ENCODE peak calls at places on chromosomes 1 and 21, in eight cellular contexts. One of them, this sample, is unnamed.

GRCh38 chr1:116453906-116454305 is 80.9 kb downstream of the ATP1A1 start:
- DNase-seq in NT2/D1: peak; percentile 44
- DNase-seq in naive thymus-derived CD4-positive, alpha-beta T cell: no peak
- DNase-seq in heart left ventricle: no peak
- DNase-seq in lower lobe of right lung: no peak
- DNase-seq in uterus: no peak
- DNase-seq in ovary: no peak
- DNase-seq in left ventricle myocardium inferior: no peak
- DNase-seq in this sample: peak; percentile 79

GRCh38 chr1:109531826-109532364 is 7.8 kb upstream of the GPR61 start:
- DNase-seq in left ventricle myocardium inferior: no peak
- DNase-seq in NT2/D1: no peak
- DNase-seq in ovary: no peak
- DNase-seq in uterus: no peak
- DNase-seq in naive thymus-derived CD4-positive, alpha-beta T cell: no peak
- DNase-seq in heart left ventricle: no peak
- DNase-seq in lower lobe of right lung: no peak
- DNase-seq in this sample: no peak

GRCh38 chr1:36528361-36529349 is 45.9 kb upstream of the CSF3R start:
- DNase-seq in uterus: no peak
- DNase-seq in naive thymus-derived CD4-positive, alpha-beta T cell: no peak
- DNase-seq in left ventricle myocardium inferior: no peak
- DNase-seq in ovary: no peak
- DNase-seq in heart left ventricle: no peak
- DNase-seq in NT2/D1: peak; percentile 49
- DNase-seq in lower lobe of right lung: no peak
- DNase-seq in this sample: no peak

GRCh38 chr1:33365560-33365997 is 44.7 kb upstream of the A3GALT2 start:
- DNase-seq in left ventricle myocardium inferior: peak; percentile 65
- DNase-seq in heart left ventricle: peak; percentile 50
- DNase-seq in ovary: peak; percentile 71
- DNase-seq in naive thymus-derived CD4-positive, alpha-beta T cell: no peak
- DNase-seq in uterus: peak; percentile 67
- DNase-seq in lower lobe of right lung: no peak
- DNase-seq in NT2/D1: no peak
- DNase-seq in this sample: no peak

GRCh38 chr1:77039739-77040138 is 172.5 kb downstream of the ST6GALNAC5 start:
- DNase-seq in lower lobe of right lung: no peak
- DNase-seq in ovary: peak; percentile 67
- DNase-seq in uterus: peak; percentile 62
- DNase-seq in NT2/D1: no peak
- DNase-seq in heart left ventricle: no peak
- DNase-seq in left ventricle myocardium inferior: no peak
- DNase-seq in naive thymus-derived CD4-positive, alpha-beta T cell: no peak
- DNase-seq in this sample: peak; percentile 67

GRCh38 chr1:109805486-109806180 is 41.9 kb upstream of the EPS8L3 start:
- DNase-seq in NT2/D1: no peak
- DNase-seq in lower lobe of right lung: peak; percentile 14
- DNase-seq in naive thymus-derived CD4-positive, alpha-beta T cell: no peak
- DNase-seq in left ventricle myocardium inferior: no peak
- DNase-seq in ovary: peak; percentile 5
- DNase-seq in heart left ventricle: peak; percentile 11
- DNase-seq in uterus: peak; percentile 2
- DNase-seq in this sample: no peak

GRCh38 chr1:165235777-165236285 is 120.7 kb downstream of the LMX1A start:
- DNase-seq in lower lobe of right lung: no peak
- DNase-seq in heart left ventricle: no peak
- DNase-seq in left ventricle myocardium inferior: no peak
- DNase-seq in uterus: no peak
- DNase-seq in ovary: no peak
- DNase-seq in naive thymus-derived CD4-positive, alpha-beta T cell: no peak
- DNase-seq in NT2/D1: peak; percentile 49
- DNase-seq in this sample: no peak

GRCh38 chr1:151775894-151776664 is 12.8 kb upstream of the MRPL9 start:
- DNase-seq in ovary: no peak
- DNase-seq in left ventricle myocardium inferior: no peak
- DNase-seq in lower lobe of right lung: no peak
- DNase-seq in NT2/D1: no peak
- DNase-seq in heart left ventricle: no peak
- DNase-seq in naive thymus-derived CD4-positive, alpha-beta T cell: no peak
- DNase-seq in uterus: no peak
- DNase-seq in this sample: no peak

GRCh38 chr1:185819798-185820197 is 85.6 kb downstream of the HMCN1 start:
- DNase-seq in ovary: no peak
- DNase-seq in NT2/D1: no peak
- DNase-seq in lower lobe of right lung: no peak
- DNase-seq in left ventricle myocardium inferior: no peak
- DNase-seq in heart left ventricle: no peak
- DNase-seq in uterus: no peak
- DNase-seq in naive thymus-derived CD4-positive, alpha-beta T cell: no peak
- DNase-seq in this sample: no peak

GRCh38 chr1:244713329-244713728 is 60.4 kb downstream of the DESI2 start:
- DNase-seq in ovary: no peak
- DNase-seq in NT2/D1: no peak
- DNase-seq in left ventricle myocardium inferior: no peak
- DNase-seq in naive thymus-derived CD4-positive, alpha-beta T cell: no peak
- DNase-seq in heart left ventricle: no peak
- DNase-seq in lower lobe of right lung: no peak
- DNase-seq in uterus: no peak
- DNase-seq in this sample: no peak

GRCh38 chr1:19563336-19564097 is 78.2 kb upstream of the CAPZB start:
- DNase-seq in naive thymus-derived CD4-positive, alpha-beta T cell: no peak
- DNase-seq in uterus: peak; percentile 69
- DNase-seq in NT2/D1: no peak
- DNase-seq in left ventricle myocardium inferior: peak; percentile 67
- DNase-seq in ovary: peak; percentile 82
- DNase-seq in lower lobe of right lung: peak; percentile 49
- DNase-seq in heart left ventricle: peak; percentile 81
- DNase-seq in this sample: no peak

GRCh38 chr1:171265686-171266085 is 17.4 kb downstream of the FMO1 start:
- DNase-seq in NT2/D1: no peak
- DNase-seq in left ventricle myocardium inferior: no peak
- DNase-seq in naive thymus-derived CD4-positive, alpha-beta T cell: no peak
- DNase-seq in lower lobe of right lung: no peak
- DNase-seq in ovary: no peak
- DNase-seq in heart left ventricle: no peak
- DNase-seq in uterus: no peak
- DNase-seq in this sample: no peak

GRCh38 chr21:43907751-43908150 is 42.7 kb downstream of the AGPAT3 start:
- DNase-seq in ovary: peak; percentile 13
- DNase-seq in uterus: no peak
- DNase-seq in lower lobe of right lung: no peak
- DNase-seq in heart left ventricle: no peak
- DNase-seq in NT2/D1: no peak
- DNase-seq in naive thymus-derived CD4-positive, alpha-beta T cell: no peak
- DNase-seq in left ventricle myocardium inferior: no peak
- DNase-seq in this sample: no peak

GRCh38 chr1:110264430-110264829 is 54.3 kb downstream of the KCNC4 start:
- DNase-seq in heart left ventricle: no peak
- DNase-seq in NT2/D1: no peak
- DNase-seq in naive thymus-derived CD4-positive, alpha-beta T cell: no peak
- DNase-seq in uterus: no peak
- DNase-seq in ovary: no peak
- DNase-seq in lower lobe of right lung: no peak
- DNase-seq in left ventricle myocardium inferior: no peak
- DNase-seq in this sample: no peak

GRCh38 chr1:13871413-13871812 is 171.4 kb downstream of the PRDM2 start:
- DNase-seq in ovary: no peak
- DNase-seq in lower lobe of right lung: no peak
- DNase-seq in NT2/D1: no peak
- DNase-seq in naive thymus-derived CD4-positive, alpha-beta T cell: no peak
- DNase-seq in heart left ventricle: no peak
- DNase-seq in left ventricle myocardium inferior: no peak
- DNase-seq in uterus: no peak
- DNase-seq in this sample: no peak

GRCh38 chr1:1360511-1361169 is 2.3 kb upstream of the MXRA8 start:
- DNase-seq in NT2/D1: no peak
- DNase-seq in naive thymus-derived CD4-positive, alpha-beta T cell: no peak
- DNase-seq in uterus: peak; percentile 83
- DNase-seq in ovary: peak; percentile 70
- DNase-seq in left ventricle myocardium inferior: peak; percentile 65
- DNase-seq in heart left ventricle: peak; percentile 73
- DNase-seq in lower lobe of right lung: no peak
- DNase-seq in this sample: peak; percentile 78

GRCh38 chr1:38052750-38053415 is 6.3 kb upstream of the POU3F1 start:
- DNase-seq in NT2/D1: no peak
- DNase-seq in left ventricle myocardium inferior: no peak
- DNase-seq in lower lobe of right lung: no peak
- DNase-seq in heart left ventricle: no peak
- DNase-seq in ovary: no peak
- DNase-seq in uterus: no peak
- DNase-seq in naive thymus-derived CD4-positive, alpha-beta T cell: no peak
- DNase-seq in this sample: no peak

DNA sequence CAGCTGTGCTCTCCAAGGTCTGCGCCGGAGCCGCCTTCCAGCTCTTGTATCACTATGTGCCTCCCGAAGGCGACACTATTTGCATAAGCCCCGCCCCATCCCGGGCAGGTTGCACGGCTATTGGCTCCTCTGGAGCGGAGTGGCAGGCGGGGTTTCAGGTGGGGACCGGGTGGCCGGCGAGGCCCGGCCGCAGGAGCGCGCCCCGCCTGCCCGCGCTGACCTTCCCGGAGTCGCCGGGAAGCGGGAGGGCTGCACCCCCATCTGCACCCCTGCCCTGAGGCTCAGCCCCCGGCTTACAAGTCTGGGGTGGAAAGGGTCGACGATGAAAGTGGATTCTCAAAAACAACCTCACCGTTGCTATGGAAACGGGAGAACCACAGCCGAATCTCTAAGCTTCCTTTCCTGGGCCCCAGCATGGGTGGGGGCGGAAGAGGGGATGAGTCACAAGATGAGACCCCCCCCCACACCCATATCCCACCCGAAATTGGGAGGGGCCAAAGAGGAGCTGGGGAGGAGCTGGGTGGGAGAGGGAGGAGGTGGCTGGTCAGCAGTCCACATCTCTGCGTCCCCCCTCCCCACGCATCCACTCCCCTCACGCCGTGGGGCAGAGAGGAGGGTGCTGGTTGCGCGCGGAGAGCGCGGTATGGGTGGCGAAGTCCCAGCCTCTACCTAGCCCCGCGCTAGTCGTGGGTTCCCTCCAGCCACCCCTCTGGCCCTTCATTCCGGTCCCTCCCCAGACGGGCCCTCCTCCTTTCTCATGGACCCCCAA is at the start of gene HPCAL4:
- DNase-seq in lower lobe of right lung: peak; percentile 93
- DNase-seq in heart left ventricle: peak; percentile 86
- DNase-seq in uterus: peak; percentile 78
- DNase-seq in NT2/D1: peak; percentile 89
- DNase-seq in ovary: peak; percentile 95
- DNase-seq in left ventricle myocardium inferior: peak; percentile 87
- DNase-seq in naive thymus-derived CD4-positive, alpha-beta T cell: peak; percentile 84
- DNase-seq in this sample: peak; percentile 86
- H3K27me3 ChIP-seq in lower lobe of right lung: peaks cover 35% of the 10 kb centered on the region
- H3K27me3 ChIP-seq in heart left ventricle: peaks cover 45% of the 10 kb centered on the region
- H3K27me3 ChIP-seq in uterus: peaks cover 13% of the 10 kb centered on the region
- H3K27me3 ChIP-seq in NT2/D1: peaks cover 100% of the 10 kb centered on the region
- H3K27me3 ChIP-seq in ovary: no peaks in the 10 kb centered on the region
- H3K27me3 ChIP-seq in left ventricle myocardium inferior: peaks cover 92% of the 10 kb centered on the region
- H3K27me3 ChIP-seq in naive thymus-derived CD4-positive, alpha-beta T cell: no peaks in the 10 kb centered on the region
- H3K27me3 ChIP-seq in this sample: peaks cover 7% of the 10 kb centered on the region

GRCh38 chr1:86155807-86156561 is 588 bp downstream of the COL24A1 start:
- DNase-seq in naive thymus-derived CD4-positive, alpha-beta T cell: no peak
- DNase-seq in left ventricle myocardium inferior: peak; percentile 32
- DNase-seq in lower lobe of right lung: peak; percentile 44
- DNase-seq in heart left ventricle: peak; percentile 30
- DNase-seq in ovary: peak; percentile 47
- DNase-seq in NT2/D1: no peak
- DNase-seq in uterus: no peak
- DNase-seq in this sample: no peak
- H3K27me3 ChIP-seq in naive thymus-derived CD4-positive, alpha-beta T cell: no peaks in the 10 kb centered on the region
- H3K27me3 ChIP-seq in left ventricle myocardium inferior: peaks cover 55% of the 10 kb centered on the region
- H3K27me3 ChIP-seq in lower lobe of right lung: peaks cover 25% of the 10 kb centered on the region
- H3K27me3 ChIP-seq in heart left ventricle: peaks cover 38% of the 10 kb centered on the region
- H3K27me3 ChIP-seq in ovary: no peaks in the 10 kb centered on the region
- H3K27me3 ChIP-seq in NT2/D1: peaks cover 21% of the 10 kb centered on the region
- H3K27me3 ChIP-seq in uterus: no peaks in the 10 kb centered on the region
- H3K27me3 ChIP-seq in this sample: peaks cover 5% of the 10 kb centered on the region

DNA sequence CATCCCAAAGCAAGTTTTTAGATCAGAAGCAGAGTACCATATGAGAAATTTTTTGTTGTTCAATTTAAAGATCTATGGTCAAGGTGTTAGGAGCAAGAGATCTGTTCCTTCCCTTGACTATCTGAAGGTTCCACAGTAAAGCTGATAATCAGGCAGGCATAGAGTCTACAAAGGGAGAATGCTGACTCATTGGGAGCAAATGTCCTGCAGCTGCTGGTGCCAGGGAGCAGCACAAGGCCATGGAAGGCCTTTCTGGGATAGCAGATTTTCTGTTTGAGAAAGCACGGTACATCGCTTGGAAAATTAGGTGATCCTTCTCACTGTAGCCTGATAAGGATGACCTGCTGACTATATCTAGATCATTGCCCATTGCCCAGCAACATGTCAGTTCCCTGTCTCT is 210.1 kb upstream of the C1orf87 start:
- DNase-seq in lower lobe of right lung: no peak
- DNase-seq in heart left ventricle: no peak
- DNase-seq in uterus: no peak
- DNase-seq in NT2/D1: no peak
- DNase-seq in ovary: no peak
- DNase-seq in naive thymus-derived CD4-positive, alpha-beta T cell: no peak
- DNase-seq in left ventricle myocardium inferior: no peak
- DNase-seq in this sample: no peak
- H3K27me3 ChIP-seq in lower lobe of right lung: no peaks in the 10 kb centered on the region
- H3K27me3 ChIP-seq in heart left ventricle: no peaks in the 10 kb centered on the region
- H3K27me3 ChIP-seq in uterus: no peaks in the 10 kb centered on the region
- H3K27me3 ChIP-seq in NT2/D1: no peaks in the 10 kb centered on the region
- H3K27me3 ChIP-seq in ovary: no peaks in the 10 kb centered on the region
- H3K27me3 ChIP-seq in naive thymus-derived CD4-positive, alpha-beta T cell: no peaks in the 10 kb centered on the region
- H3K27me3 ChIP-seq in left ventricle myocardium inferior: no peaks in the 10 kb centered on the region
- H3K27me3 ChIP-seq in this sample: no peaks in the 10 kb centered on the region

GRCh38 chr1:24936688-24937087 is 6.6 kb upstream of the RUNX3 start:
- DNase-seq in uterus: no peak
- DNase-seq in naive thymus-derived CD4-positive, alpha-beta T cell: no peak
- DNase-seq in lower lobe of right lung: no peak
- DNase-seq in left ventricle myocardium inferior: no peak
- DNase-seq in heart left ventricle: no peak
- DNase-seq in ovary: no peak
- DNase-seq in NT2/D1: no peak
- DNase-seq in this sample: no peak

GRCh38 chr1:24933468-24933867 is 3.4 kb upstream of the RUNX3 start:
- DNase-seq in left ventricle myocardium inferior: no peak
- DNase-seq in naive thymus-derived CD4-positive, alpha-beta T cell: no peak
- DNase-seq in lower lobe of right lung: no peak
- DNase-seq in NT2/D1: no peak
- DNase-seq in ovary: no peak
- DNase-seq in heart left ventricle: no peak
- DNase-seq in uterus: no peak
- DNase-seq in this sample: no peak

GRCh38 chr1:24935615-24936484 is 5.8 kb upstream of the RUNX3 start:
- DNase-seq in uterus: no peak
- DNase-seq in ovary: no peak
- DNase-seq in left ventricle myocardium inferior: no peak
- DNase-seq in naive thymus-derived CD4-positive, alpha-beta T cell: no peak
- DNase-seq in heart left ventricle: no peak
- DNase-seq in NT2/D1: no peak
- DNase-seq in lower lobe of right lung: no peak
- DNase-seq in this sample: no peak

GRCh38 chr1:24934300-24935195 is 4.5 kb upstream of the RUNX3 start:
- DNase-seq in uterus: no peak
- DNase-seq in heart left ventricle: no peak
- DNase-seq in ovary: no peak
- DNase-seq in NT2/D1: no peak
- DNase-seq in lower lobe of right lung: no peak
- DNase-seq in naive thymus-derived CD4-positive, alpha-beta T cell: no peak
- DNase-seq in left ventricle myocardium inferior: no peak
- DNase-seq in this sample: no peak

GRCh38 chr1:24935196-24935526 is 5.1 kb upstream of the RUNX3 start:
- DNase-seq in uterus: no peak
- DNase-seq in ovary: no peak
- DNase-seq in NT2/D1: no peak
- DNase-seq in left ventricle myocardium inferior: no peak
- DNase-seq in naive thymus-derived CD4-positive, alpha-beta T cell: no peak
- DNase-seq in lower lobe of right lung: no peak
- DNase-seq in heart left ventricle: no peak
- DNase-seq in this sample: no peak
- H3K27me3 ChIP-seq in uterus: peaks cover 21% of the 10 kb centered on the region
- H3K27me3 ChIP-seq in ovary: no peaks in the 10 kb centered on the region
- H3K27me3 ChIP-seq in NT2/D1: peaks cover 40% of the 10 kb centered on the region
- H3K27me3 ChIP-seq in left ventricle myocardium inferior: peaks cover 79% of the 10 kb centered on the region
- H3K27me3 ChIP-seq in naive thymus-derived CD4-positive, alpha-beta T cell: no peaks in the 10 kb centered on the region
- H3K27me3 ChIP-seq in lower lobe of right lung: peaks cover 58% of the 10 kb centered on the region
- H3K27me3 ChIP-seq in heart left ventricle: peaks cover 61% of the 10 kb centered on the region
- H3K27me3 ChIP-seq in this sample: peaks cover 21% of the 10 kb centered on the region